ENCODE peak calls at places on chromosomes 4 and X, in four cellular contexts. B is WTC11, I is A549, N is K562. F is an unnamed sample.

GRCh38 chr4:124278477-124278876 is 434.1 kb downstream of the ANKRD50 start:
- DNase-seq in B (no peak), I (no peak), N (no peak), F (peak)

GRCh38 chr4:102037566-102037965 is 247.0 kb downstream of the BANK1 start:
- DNase-seq in B (no peak), I (no peak), N (no peak), F (no peak)

GRCh38 chr4:66769436-66769835 is 775.9 kb downstream of the CENPC start:
- DNase-seq in B (no peak), I (no peak), N (no peak), F (no peak)

GRCh38 chrX:19949340-19949739 is 41.5 kb downstream of the BCLAF3 start:
- DNase-seq in B (no peak), I (no peak), N (no peak), F (no peak)

GRCh38 chr4:165355900-165356300 is 22.9 kb upstream of the CPE start:
- DNase-seq in B (peak), I (no peak), N (no peak), F (peak)

GRCh38 chrX:25015486-25016360 is at the start of gene ARX:
- DNase-seq in B (peak), I (peak), N (peak), F (peak)

GRCh38 chr4:4871267-4872147 is 12.0 kb downstream of the MSX1 start:
- DNase-seq in B (no peak), I (no peak), N (no peak), F (no peak)

GRCh38 chrX:47514553-47515235 is 31.7 kb upstream of the ZNF41 start:
- DNase-seq in B (no peak), I (no peak), N (no peak), F (no peak)

GRCh38 chrX:53831662-53832635 is 145.4 kb upstream of the HUWE1 start:
- DNase-seq in B (peak), I (peak), N (peak), F (peak)

GRCh38 chrX:129876734-129877395 is 29.1 kb upstream of the UTP14A start:
- DNase-seq in B (no peak), I (peak), N (no peak), F (peak)

GRCh38 chr4:128471576-128471975 is 184.0 kb upstream of the PGRMC2 start:
- DNase-seq in B (no peak), I (no peak), N (peak), F (no peak)

GRCh38 chrX:155216940-155217450 is 735 bp downstream of the VBP1 start:
- DNase-seq in B (no peak), I (no peak), N (peak), F (no peak)

DNA sequence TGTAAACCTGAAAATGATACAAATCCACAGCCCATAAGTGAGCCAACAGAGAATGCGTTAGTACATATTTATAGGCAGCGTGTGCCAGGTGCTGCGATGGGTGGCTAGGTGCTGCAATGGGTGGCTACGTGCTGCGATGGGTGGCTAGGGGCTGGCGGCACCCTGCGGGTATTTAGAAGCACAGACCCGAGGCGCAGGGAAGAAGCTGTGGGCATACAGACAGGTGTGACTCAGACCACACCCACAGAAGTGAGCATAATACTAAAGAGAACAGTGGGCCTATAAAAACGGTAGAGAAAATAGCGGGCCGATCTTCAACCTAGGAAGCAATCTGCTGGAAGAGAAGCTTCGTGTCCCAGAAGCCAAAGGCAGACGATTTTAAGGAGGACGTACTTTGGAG is 81.1 kb downstream of the FAT1 start:
- DNase-seq in B (no peak), I (no peak), N (no peak), F (no peak)
- TF ChIP-seq HMGXB4 in B (no peak), I (no peak), N (no peak), F (no peak)

DNA sequence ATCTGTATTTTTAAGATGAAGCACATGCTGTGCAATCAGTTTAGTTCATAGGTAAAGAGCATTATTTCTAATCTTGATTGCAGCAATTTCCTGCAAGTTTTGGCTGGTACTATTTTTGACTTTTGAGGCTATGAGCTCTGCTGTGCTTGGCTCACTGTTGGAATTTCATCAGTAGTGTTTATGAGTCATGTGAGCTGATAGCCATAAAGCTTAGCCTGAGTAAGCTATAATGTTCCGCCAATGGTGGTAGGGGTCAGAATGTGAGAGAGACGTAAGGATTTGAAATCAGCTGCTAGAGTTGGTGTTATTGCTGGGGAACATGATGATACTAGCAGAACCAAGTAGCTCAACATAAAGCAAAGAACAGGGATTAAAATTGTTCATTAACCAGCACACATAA is 590.9 kb upstream of the GNPDA2 start:
- DNase-seq in B (no peak), I (no peak), N (no peak), F (no peak)
- TF ChIP-seq HMGXB4 in B (no peak), I (no peak), N (no peak), F (no peak)

GRCh38 chr4:69823481-69824186 is 36.3 kb downstream of the SULT1E1 start:
- DNase-seq in B (peak), I (no peak), N (no peak), F (peak)
- TF ChIP-seq HMGXB4 in B (no peak), I (no peak), N (no peak), F (peak)

GRCh38 chrX:51641421-51642021 is 22.8 kb upstream of the CENPVL3 start:
- DNase-seq in B (peak), I (peak), N (peak), F (peak)
- TF ChIP-seq HMGXB4 in B (no peak), I (no peak), N (no peak), F (no peak)

GRCh38 chr4:80434238-80434637 is 98.7 kb downstream of the CFAP299 start:
- DNase-seq in B (no peak), I (no peak), N (no peak), F (no peak)
- TF ChIP-seq HMGXB4 in B (no peak), I (no peak), N (no peak), F (no peak)

GRCh38 chr4:180828455-180829018 is 1414.7 kb upstream of the TENM3 start:
- DNase-seq in B (no peak), I (no peak), N (no peak), F (peak)
- TF ChIP-seq HMGXB4 in B (no peak), I (no peak), N (no peak), F (no peak)

DNA sequence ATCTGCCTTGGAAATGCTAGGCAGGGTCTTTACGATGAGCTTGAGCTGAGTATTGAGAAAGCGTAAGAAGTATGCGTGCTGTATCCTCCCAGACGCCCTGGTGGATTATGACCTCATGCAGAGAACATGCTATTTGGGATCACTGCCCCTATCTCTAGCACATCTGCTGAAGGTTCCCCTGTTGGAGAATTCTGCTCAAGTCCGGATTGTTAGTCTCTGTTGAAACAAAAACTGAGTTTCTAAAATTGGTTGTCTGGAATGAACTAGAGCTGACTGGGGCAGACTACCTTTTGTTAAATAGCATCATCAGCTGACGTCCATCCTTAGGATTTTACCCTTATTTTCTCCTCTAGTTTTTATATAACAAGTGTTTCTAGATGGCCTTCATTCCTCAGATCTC is 7.5 kb downstream of the FHDC1 start:
- DNase-seq in B (no peak), I (no peak), N (no peak), F (no peak)
- TF ChIP-seq HMGXB4 in B (no peak), I (no peak), N (no peak), F (no peak)

F was measured in HepG2.